ENCODE peak calls at places on chromosome 13, in eight cellular contexts. One of them, this sample, is unnamed.

GRCh38 chr13:65417953-65418352 is 1812.2 kb downstream of the PCDH9 start:
- DNase-seq in activated effector memory CD4-positive, alpha-beta T cell treated with Interleukin-2 at 50 U/mL for 16 hours: no peak
- DNase-seq in naive thymus-derived CD4-positive, alpha-beta T cell: no peak
- DNase-seq in amniotic epithelial cell: peak
- DNase-seq in NCI-H510A treated with DMSO at 0.1 percent for 48 hours: no peak
- DNase-seq in GM12891: no peak
- DNase-seq in COR-L47: no peak
- DNase-seq in breast epithelium: no peak
- DNase-seq in this sample: no peak

GRCh38 chr13:73544175-73544574 is 485.4 kb downstream of the KLF5 start:
- DNase-seq in activated effector memory CD4-positive, alpha-beta T cell treated with Interleukin-2 at 50 U/mL for 16 hours: no peak
- DNase-seq in naive thymus-derived CD4-positive, alpha-beta T cell: no peak
- DNase-seq in amniotic epithelial cell: no peak
- DNase-seq in NCI-H510A treated with DMSO at 0.1 percent for 48 hours: no peak
- DNase-seq in GM12891: no peak
- DNase-seq in COR-L47: no peak
- DNase-seq in breast epithelium: no peak
- DNase-seq in this sample: no peak

GRCh38 chr13:26629260-26629659 is 71.8 kb downstream of the WASF3 start:
- DNase-seq in activated effector memory CD4-positive, alpha-beta T cell treated with Interleukin-2 at 50 U/mL for 16 hours: no peak
- DNase-seq in naive thymus-derived CD4-positive, alpha-beta T cell: no peak
- DNase-seq in amniotic epithelial cell: peak
- DNase-seq in NCI-H510A treated with DMSO at 0.1 percent for 48 hours: no peak
- DNase-seq in GM12891: no peak
- DNase-seq in COR-L47: no peak
- DNase-seq in breast epithelium: no peak
- DNase-seq in this sample: peak

GRCh38 chr13:103531278-103531677 is 465.1 kb upstream of the SLC10A2 start:
- DNase-seq in activated effector memory CD4-positive, alpha-beta T cell treated with Interleukin-2 at 50 U/mL for 16 hours: no peak
- DNase-seq in naive thymus-derived CD4-positive, alpha-beta T cell: no peak
- DNase-seq in amniotic epithelial cell: no peak
- DNase-seq in NCI-H510A treated with DMSO at 0.1 percent for 48 hours: no peak
- DNase-seq in GM12891: no peak
- DNase-seq in COR-L47: no peak
- DNase-seq in breast epithelium: no peak
- DNase-seq in this sample: no peak

GRCh38 chr13:113064534-113065405 is 40.8 kb upstream of the F7 start:
- DNase-seq in activated effector memory CD4-positive, alpha-beta T cell treated with Interleukin-2 at 50 U/mL for 16 hours: no peak
- DNase-seq in naive thymus-derived CD4-positive, alpha-beta T cell: no peak
- DNase-seq in amniotic epithelial cell: peak
- DNase-seq in NCI-H510A treated with DMSO at 0.1 percent for 48 hours: no peak
- DNase-seq in GM12891: no peak
- DNase-seq in COR-L47: no peak
- DNase-seq in breast epithelium: no peak
- DNase-seq in this sample: no peak

GRCh38 chr13:80177327-80177726 is 163.6 kb downstream of the SPRY2 start:
- DNase-seq in activated effector memory CD4-positive, alpha-beta T cell treated with Interleukin-2 at 50 U/mL for 16 hours: no peak
- DNase-seq in naive thymus-derived CD4-positive, alpha-beta T cell: no peak
- DNase-seq in amniotic epithelial cell: no peak
- DNase-seq in NCI-H510A treated with DMSO at 0.1 percent for 48 hours: no peak
- DNase-seq in GM12891: no peak
- DNase-seq in COR-L47: no peak
- DNase-seq in breast epithelium: no peak
- DNase-seq in this sample: no peak

GRCh38 chr13:25169356-25169755 is 2.7 kb downstream of the AMER2 start:
- DNase-seq in activated effector memory CD4-positive, alpha-beta T cell treated with Interleukin-2 at 50 U/mL for 16 hours: no peak
- DNase-seq in naive thymus-derived CD4-positive, alpha-beta T cell: no peak
- DNase-seq in amniotic epithelial cell: no peak
- DNase-seq in NCI-H510A treated with DMSO at 0.1 percent for 48 hours: no peak
- DNase-seq in GM12891: no peak
- DNase-seq in COR-L47: no peak
- DNase-seq in breast epithelium: no peak
- DNase-seq in this sample: no peak

GRCh38 chr13:65789815-65790214 is 1440.3 kb downstream of the PCDH9 start:
- DNase-seq in activated effector memory CD4-positive, alpha-beta T cell treated with Interleukin-2 at 50 U/mL for 16 hours: no peak
- DNase-seq in naive thymus-derived CD4-positive, alpha-beta T cell: no peak
- DNase-seq in amniotic epithelial cell: peak
- DNase-seq in NCI-H510A treated with DMSO at 0.1 percent for 48 hours: no peak
- DNase-seq in GM12891: no peak
- DNase-seq in COR-L47: no peak
- DNase-seq in breast epithelium: no peak
- DNase-seq in this sample: no peak

GRCh38 chr13:19117913-19118739 is 63.5 kb downstream of the TUBA3C start:
- DNase-seq in activated effector memory CD4-positive, alpha-beta T cell treated with Interleukin-2 at 50 U/mL for 16 hours: no peak
- DNase-seq in naive thymus-derived CD4-positive, alpha-beta T cell: no peak
- DNase-seq in amniotic epithelial cell: no peak
- DNase-seq in NCI-H510A treated with DMSO at 0.1 percent for 48 hours: no peak
- DNase-seq in GM12891: no peak
- DNase-seq in COR-L47: no peak
- DNase-seq in breast epithelium: no peak
- DNase-seq in this sample: no peak

GRCh38 chr13:37995052-37995451 is 125.5 kb upstream of the TRPC4 start:
- DNase-seq in activated effector memory CD4-positive, alpha-beta T cell treated with Interleukin-2 at 50 U/mL for 16 hours: no peak
- DNase-seq in naive thymus-derived CD4-positive, alpha-beta T cell: no peak
- DNase-seq in amniotic epithelial cell: peak
- DNase-seq in NCI-H510A treated with DMSO at 0.1 percent for 48 hours: no peak
- DNase-seq in GM12891: no peak
- DNase-seq in COR-L47: peak
- DNase-seq in breast epithelium: no peak
- DNase-seq in this sample: no peak

GRCh38 chr13:113862766-113863510 is 938 bp downstream of the GAS6 start:
- DNase-seq in activated effector memory CD4-positive, alpha-beta T cell treated with Interleukin-2 at 50 U/mL for 16 hours: no peak
- DNase-seq in naive thymus-derived CD4-positive, alpha-beta T cell: no peak
- DNase-seq in amniotic epithelial cell: peak
- DNase-seq in NCI-H510A treated with DMSO at 0.1 percent for 48 hours: no peak
- DNase-seq in GM12891: peak
- DNase-seq in COR-L47: no peak
- DNase-seq in breast epithelium: peak
- DNase-seq in this sample: peak